ENCODE peak calls at places on chromosome 21, in six cellular contexts. X is heart right ventricle, G is left ventricle myocardium inferior, S is adrenal gland, P is heart left ventricle, Y is SK-N-SH. R is an unnamed sample.

GRCh38 chr21:40640427-40640826 is 206.5 kb downstream of the DSCAM start:
- DNase-seq in X (no peak), S (no peak), P (no peak), Y (no peak), G (no peak), R (no peak)

GRCh38 chr21:41432567-41433460 is 6.8 kb downstream of the MX1 start:
- DNase-seq in X (no peak), Y (no peak), P (no peak), G (no peak), S (no peak), R (peak; percentile 53)

GRCh38 chr21:35873441-35873840 is 186.9 kb downstream of the SETD4 start:
- DNase-seq in Y (no peak), G (no peak), S (no peak), X (no peak), P (no peak), R (no peak)

GRCh38 chr21:15362458-15362857 is 297.7 kb upstream of the NRIP1 start:
- DNase-seq in Y (no peak), S (no peak), P (no peak), G (no peak), X (no peak), R (no peak)

GRCh38 chr21:30831194-30831765 is 1.7 kb upstream of the KRTAP7-1 start:
- DNase-seq in X (no peak), Y (peak; percentile 21), G (no peak), S (no peak), P (no peak), R (peak; percentile 51)

GRCh38 chr21:27134513-27134912 is 167.6 kb upstream of the ADAMTS5 start:
- DNase-seq in S (no peak), G (no peak), Y (peak; percentile 43), X (no peak), P (no peak), R (no peak)

GRCh38 chr21:32276671-32277070 is 2.2 kb downstream of the MIS18A start:
- DNase-seq in X (no peak), S (no peak), P (no peak), Y (no peak), G (no peak), R (no peak)

GRCh38 chr21:14923468-14923867 is 141.3 kb downstream of the NRIP1 start:
- DNase-seq in G (no peak), P (no peak), S (no peak), X (no peak), Y (no peak), R (no peak)

GRCh38 chr21:31173881-31174555 is 135.7 kb upstream of the KRTAP19-8 start:
- DNase-seq in G (peak; percentile 38), S (peak; percentile 47), X (peak; percentile 29), Y (peak; percentile 76), P (peak; percentile 25), R (no peak)

GRCh38 chr21:39217356-39218081 is 34.3 kb upstream of the PSMG1 start:
- DNase-seq in G (no peak), Y (no peak), S (no peak), P (no peak), X (no peak), R (no peak)

GRCh38 chr21:39707316-39707715 is 37.7 kb upstream of the IGSF5 start:
- DNase-seq in X (no peak), P (no peak), G (no peak), S (no peak), Y (no peak), R (no peak)

GRCh38 chr21:23968008-23968407 is 1639.3 kb downstream of the MRPL39 start:
- DNase-seq in S (no peak), P (no peak), G (no peak), X (no peak), Y (no peak), R (no peak)

GRCh38 chr21:18499761-18500376 is 96.3 kb upstream of the TMPRSS15 start:
- DNase-seq in G (peak; percentile 12), S (peak; percentile 27), Y (peak; percentile 3), X (no peak), P (no peak), R (peak; percentile 2)

GRCh38 chr21:39913651-39914145 is 46.5 kb downstream of the PCP4 start:
- DNase-seq in X (no peak), G (no peak), Y (no peak), S (no peak), P (no peak), R (no peak)

GRCh38 chr21:23217597-23217996 is 2219.4 kb downstream of the NCAM2 start:
- DNase-seq in P (no peak), Y (no peak), X (no peak), S (no peak), G (no peak), R (no peak)

GRCh38 chr21:27975514-27975913 is 1008.6 kb upstream of the ADAMTS5 start:
- DNase-seq in Y (no peak), S (no peak), X (no peak), P (no peak), G (no peak), R (no peak)

GRCh38 chr21:41215856-41216408 is 48.0 kb downstream of the BACE2 start:
- DNase-seq in S (no peak), Y (no peak), G (no peak), P (no peak), X (no peak), R (no peak)

GRCh38 chr21:14742119-14742518 is 196.0 kb upstream of the SAMSN1 start:
- DNase-seq in Y (no peak), P (no peak), X (no peak), S (no peak), G (no peak), R (no peak)

GRCh38 chr21:27425172-27425571 is 458.3 kb upstream of the ADAMTS5 start:
- DNase-seq in P (no peak), Y (no peak), S (no peak), G (no peak), X (no peak), R (no peak)

GRCh38 chr21:36103434-36103833 is 31.4 kb upstream of the CBR3 start:
- DNase-seq in S (no peak), Y (no peak), P (no peak), X (no peak), G (no peak), R (no peak)

GRCh38 chr21:32073190-32073589 is 200.4 kb downstream of the HUNK start:
- DNase-seq in X (no peak), Y (no peak), G (no peak), P (no peak), S (no peak), R (no peak)

DNA sequence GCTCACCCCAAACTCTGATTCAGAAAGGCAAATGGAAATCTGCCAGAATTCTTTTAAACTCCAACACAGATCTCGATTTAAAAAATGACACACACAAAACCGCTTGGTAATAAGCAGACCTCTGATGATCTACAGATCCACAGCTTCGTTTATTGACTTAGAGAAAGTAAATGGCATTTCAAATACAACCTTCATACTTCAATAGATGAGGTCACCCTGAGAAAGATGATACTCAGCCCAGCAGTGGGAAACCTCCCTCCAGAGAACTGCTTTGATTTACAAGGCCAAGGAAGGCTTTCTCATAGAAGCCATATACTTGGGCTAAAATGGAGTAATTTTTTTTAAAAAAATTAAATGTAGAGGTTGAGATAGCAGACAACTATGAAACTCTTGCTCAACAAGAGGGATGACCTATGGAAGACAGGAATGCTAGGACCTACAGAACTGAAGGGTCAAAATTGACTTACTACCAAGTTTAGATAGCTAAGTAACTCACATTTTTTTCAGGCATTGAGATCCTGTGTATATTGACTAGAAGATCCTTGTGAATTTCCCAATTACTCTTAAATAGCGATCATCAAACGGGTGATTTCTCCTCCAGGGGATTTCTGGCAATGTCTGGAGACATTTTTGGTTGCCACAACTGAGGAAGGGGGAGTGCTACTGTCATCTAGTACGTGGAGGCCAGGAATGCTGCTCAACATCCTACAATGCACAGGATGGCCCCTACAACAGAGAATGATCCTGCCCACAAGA is 143.9 kb downstream of the CLIC6 start:
- DNase-seq in Y (no peak), G (no peak), P (no peak), X (no peak), S (no peak), R (no peak)
- H3K36me3 ChIP-seq in Y (peaks cover 17% of the 10 kb centered on the region), G (peaks cover 4% of the 10 kb centered on the region), P (peaks cover 83% of the 10 kb centered on the region), X (peaks cover 3% of the 10 kb centered on the region), S (no peaks in the 10 kb centered on the region), R (no peaks in the 10 kb centered on the region)

DNA sequence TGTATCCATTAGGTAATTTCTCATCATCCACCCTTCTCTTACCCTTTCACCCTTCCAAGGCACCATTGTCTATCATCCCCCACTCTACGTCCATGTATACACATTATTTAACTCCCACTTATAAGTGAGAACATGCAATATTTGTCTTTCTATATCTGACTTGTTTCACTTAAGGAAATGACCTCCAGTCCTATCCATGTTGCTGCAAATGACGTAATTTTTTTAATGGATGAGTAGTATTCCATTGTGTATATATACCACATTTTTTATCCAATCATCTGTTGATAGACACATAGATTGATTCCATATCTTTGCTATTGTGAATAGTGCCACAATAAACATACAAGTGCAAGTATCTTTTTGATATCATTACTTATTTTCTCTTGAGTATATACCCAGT is 322.9 kb upstream of the CXADR start:
- DNase-seq in P (no peak), G (no peak), X (no peak), Y (no peak), S (no peak), R (no peak)
- H3K36me3 ChIP-seq in P (no peaks in the 10 kb centered on the region), G (no peaks in the 10 kb centered on the region), X (no peaks in the 10 kb centered on the region), Y (no peaks in the 10 kb centered on the region), S (no peaks in the 10 kb centered on the region), R (no peaks in the 10 kb centered on the region)

GRCh38 chr21:44856131-44856530 is 17.4 kb downstream of the PTTG1IP start:
- DNase-seq in P (no peak), X (no peak), Y (no peak), S (no peak), G (no peak), R (no peak)

GRCh38 chr21:44858791-44859190 is 14.7 kb downstream of the PTTG1IP start:
- DNase-seq in X (peak; percentile 9), G (no peak), P (no peak), Y (no peak), S (no peak), R (no peak)

GRCh38 chr21:44858291-44858690 is 15.2 kb downstream of the PTTG1IP start:
- DNase-seq in P (no peak), Y (no peak), G (no peak), S (no peak), X (no peak), R (no peak)

GRCh38 chr21:44855572-44855971 is 17.9 kb downstream of the PTTG1IP start:
- DNase-seq in Y (no peak), G (no peak), X (no peak), S (no peak), P (no peak), R (no peak)

GRCh38 chr21:44857127-44857892 is 16.2 kb downstream of the PTTG1IP start:
- DNase-seq in Y (no peak), P (no peak), G (no peak), X (no peak), S (no peak), R (no peak)
- H3K36me3 ChIP-seq in Y (peaks cover 39% of the 10 kb centered on the region), P (peaks cover 99% of the 10 kb centered on the region), G (peaks cover 55% of the 10 kb centered on the region), X (peaks cover 96% of the 10 kb centered on the region), S (peaks cover 81% of the 10 kb centered on the region), R (peaks cover 25% of the 10 kb centered on the region)

GRCh38 chr21:28986677-28987076 is 6.0 kb downstream of the LTN1 start:
- DNase-seq in G (no peak), P (no peak), S (no peak), Y (no peak), X (no peak), R (no peak)

GRCh38 chr21:28979092-28979491 is 13.6 kb downstream of the LTN1 start:
- DNase-seq in P (no peak), S (no peak), X (no peak), Y (no peak), G (no peak), R (no peak)

DNA sequence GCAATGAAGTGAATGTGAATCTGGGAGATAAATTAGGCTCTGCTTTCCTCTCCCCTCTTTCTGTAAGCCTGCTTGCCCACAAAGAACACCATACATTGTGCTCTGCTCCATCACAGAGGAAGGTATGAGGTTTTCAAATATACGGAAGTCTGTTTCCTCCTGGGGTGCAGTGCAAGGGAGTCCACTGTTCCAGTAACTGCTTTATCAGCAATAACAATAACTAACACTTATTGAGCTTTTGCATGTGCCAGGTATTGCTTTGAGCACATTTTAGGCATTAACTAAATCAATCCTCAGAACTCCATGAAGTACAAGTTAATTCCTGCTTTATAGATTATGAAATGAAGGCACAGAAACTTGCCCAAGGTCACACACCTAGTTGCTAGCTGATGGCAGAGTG is 10.0 kb downstream of the LTN1 start:
- DNase-seq in P (no peak), S (no peak), X (no peak), Y (no peak), G (no peak), R (no peak)
- H3K36me3 ChIP-seq in P (peaks cover 87% of the 10 kb centered on the region), S (peaks cover 50% of the 10 kb centered on the region), X (peaks cover 90% of the 10 kb centered on the region), Y (peaks cover 76% of the 10 kb centered on the region), G (peaks cover 83% of the 10 kb centered on the region), R (peaks cover 4% of the 10 kb centered on the region)

R was measured in H7.